ENCODE peak calls at places on chromosome 19, in six cellular contexts. M is tibial nerve; L is hippocampal formation; I is effector memory CD8-positive, alpha-beta T cell; B is foreskin fibroblast; W is activated CD4-positive, CD25-positive, alpha-beta regulatory T cell. U is an unnamed sample.

GRCh38 chr19:44530777-44531176 is 1.3 kb upstream of the CEACAM20 start:
- DNase-seq in M (no peak), L (no peak), I (no peak), B (peak; percentile 2), W (no peak), U (no peak)

GRCh38 chr19:31270897-31271568 is 78.2 kb downstream of the TSHZ3 start:
- DNase-seq in M (no peak), L (no peak), I (no peak), B (no peak), W (no peak), U (no peak)

GRCh38 chr19:51690359-51691121 is 2.6 kb upstream of the SPACA6 start:
- DNase-seq in M (no peak), L (peak; percentile 74), I (peak; percentile 62), B (peak; percentile 65), W (no peak), U (no peak)

GRCh38 chr19:44718441-44719261 is 19.7 kb downstream of the CEACAM16 start:
- DNase-seq in M (no peak), L (peak; percentile 27), I (no peak), B (peak; percentile 47), W (no peak), U (no peak)

GRCh38 chr19:15463865-15464371 is 426 bp downstream of the RASAL3 start:
- DNase-seq in M (no peak), L (peak; percentile 4), I (peak; percentile 68), B (no peak), W (peak; percentile 75), U (peak; percentile 62)

GRCh38 chr19:50796634-50797428 is 6.6 kb downstream of the ACP4 start:
- DNase-seq in M (no peak), L (no peak), I (no peak), B (no peak), W (no peak), U (no peak)

GRCh38 chr19:4508698-4509097 is 9.6 kb downstream of the PLIN4 start:
- DNase-seq in M (no peak), L (no peak), I (no peak), B (no peak), W (no peak), U (no peak)

GRCh38 chr19:2016041-2016807 is 710 bp upstream of the BTBD2 start:
- DNase-seq in M (peak; percentile 66), L (peak; percentile 60), I (no peak), B (peak; percentile 86), W (no peak), U (no peak)

GRCh38 chr19:40023969-40024368 is 27.1 kb downstream of the ZNF546 start:
- DNase-seq in M (no peak), L (no peak), I (no peak), B (no peak), W (no peak), U (no peak)

GRCh38 chr19:641702-642101 is 2.0 kb downstream of the FGF22 start:
- DNase-seq in M (no peak), L (no peak), I (no peak), B (no peak), W (no peak), U (no peak)

GRCh38 chr19:10501971-10502523 is 1.1 kb downstream of the KEAP1 start:
- DNase-seq in M (peak; percentile 55), L (peak; percentile 75), I (peak; percentile 21), B (peak; percentile 29), W (no peak), U (no peak)